ENCODE peak calls at places on chromosome 1, in seven cellular contexts. A is C1 segment of cervical spinal cord; C is activated gamma-delta T cell treated with anti-CD3 and anti-CD28 coated beads, Interleukin-2, amount 50 U/mL, for 16 hours; S is A549; E is DMS 273 treated with DMSO at 0.1 percent for 48 hours; O is GM12864; M is neural crest cell. X is an unnamed sample.

GRCh38 chr1:44060830-44061267 is 29.6 kb upstream of the SLC6A9 start:
- DNase-seq in A (no peak), C (no peak), S (no peak), E (no peak), O (no peak), M (no peak), X (no peak)

GRCh38 chr1:51019811-51020210 is 49.8 kb downstream of the CDKN2C start:
- DNase-seq in A (no peak), C (no peak), S (no peak), E (no peak), O (no peak), M (no peak), X (no peak)

GRCh38 chr1:109613396-109614147 is 5.8 kb downstream of the GNAT2 start:
- DNase-seq in A (no peak), C (no peak), S (no peak), E (no peak), O (no peak), M (no peak), X (no peak)

GRCh38 chr1:243233908-243234307 is 21.2 kb downstream of the CEP170 start:
- DNase-seq in A (no peak), C (no peak), S (no peak), E (peak; percentile 84), O (no peak), M (no peak), X (no peak)

GRCh38 chr1:155316922-155317321 is 3.8 kb upstream of the RUSC1 start:
- DNase-seq in A (no peak), C (no peak), S (no peak), E (no peak), O (no peak), M (no peak), X (no peak)

GRCh38 chr1:232222614-232223013 is 407.3 kb downstream of the SIPA1L2 start:
- DNase-seq in A (no peak), C (no peak), S (no peak), E (no peak), O (no peak), M (no peak), X (no peak)

GRCh38 chr1:94617139-94617805 is 75.7 kb upstream of the F3 start:
- DNase-seq in A (no peak), C (no peak), S (no peak), E (no peak), O (no peak), M (no peak), X (no peak)

GRCh38 chr1:115727706-115728249 is 40.7 kb downstream of the CASQ2 start:
- DNase-seq in A (no peak), C (no peak), S (no peak), E (no peak), O (no peak), M (no peak), X (peak; percentile 37)

GRCh38 chr1:95671098-95671497 is 437.1 kb downstream of the RWDD3 start:
- DNase-seq in A (no peak), C (no peak), S (no peak), E (no peak), O (no peak), M (no peak), X (no peak)

GRCh38 chr1:199089393-199090122 is 450.7 kb downstream of the PTPRC start:
- DNase-seq in A (no peak), C (peak; percentile 20), S (no peak), E (no peak), O (peak; percentile 53), M (no peak), X (no peak)

GRCh38 chr1:205440121-205440475 is 15.7 kb downstream of the BLACAT1 start:
- DNase-seq in A (no peak), C (no peak), S (no peak), E (no peak), O (no peak), M (no peak), X (no peak)

GRCh38 chr1:200354243-200354642 is 55.6 kb downstream of the ZNF281 start:
- DNase-seq in A (no peak), C (no peak), S (no peak), E (no peak), O (no peak), M (no peak), X (no peak)

GRCh38 chr1:35345439-35345981 is 77.0 kb downstream of the ZMYM4 start:
- DNase-seq in A (no peak), C (no peak), S (no peak), E (no peak), O (no peak), M (no peak), X (no peak)

GRCh38 chr1:229271448-229272120 is 673 bp downstream of the RAB4A start:
- DNase-seq in A (no peak), C (peak; percentile 18), S (no peak), E (no peak), O (no peak), M (no peak), X (no peak)

GRCh38 chr1:6488602-6489382 is 2.7 kb downstream of the PLEKHG5 start:
- DNase-seq in A (no peak), C (no peak), S (no peak), E (no peak), O (no peak), M (no peak), X (peak; percentile 83)

GRCh38 chr1:183168308-183168707 is 17.8 kb upstream of the LAMC2 start:
- DNase-seq in A (no peak), C (no peak), S (no peak), E (no peak), O (no peak), M (no peak), X (no peak)

GRCh38 chr1:112359961-112360767 is 35.9 kb upstream of the CTTNBP2NL start:
- DNase-seq in A (peak; percentile 17), C (no peak), S (no peak), E (no peak), O (no peak), M (no peak), X (peak; percentile 80)

GRCh38 chr1:160682983-160683886 is 28.4 kb downstream of the CD48 start:
- DNase-seq in A (no peak), C (no peak), S (no peak), E (no peak), O (no peak), M (no peak), X (no peak)

GRCh38 chr1:150925080-150925479 is 1.1 kb upstream of the SETDB1 start:
- DNase-seq in A (no peak), C (no peak), S (no peak), E (no peak), O (no peak), M (no peak), X (peak; percentile 44)

GRCh38 chr1:111290640-111291039 is at the start of gene CHIA:
- DNase-seq in A (no peak), C (no peak), S (no peak), E (peak; percentile 79), O (no peak), M (no peak), X (no peak)

GRCh38 chr1:224340711-224341384 is 10.9 kb upstream of the NVL start:
- DNase-seq in A (no peak), C (peak; percentile 5), S (no peak), E (no peak), O (no peak), M (peak; percentile 27), X (peak; percentile 20)

GRCh38 chr1:33013791-33014190 is 22.9 kb downstream of the AK2 start:
- DNase-seq in A (no peak), C (no peak), S (no peak), E (no peak), O (no peak), M (no peak), X (no peak)

GRCh38 chr1:156749429-156750118 is 1.9 kb downstream of the HDGF start:
- DNase-seq in A (no peak), C (no peak), S (no peak), E (no peak), O (no peak), M (no peak), X (peak; percentile 81)

GRCh38 chr1:113536182-113536780 is 146.0 kb downstream of the MAGI3 start:
- DNase-seq in A (no peak), C (no peak), S (no peak), E (no peak), O (no peak), M (no peak), X (no peak)

GRCh38 chr1:155463865-155464264 is 98.7 kb downstream of the ASH1L start:
- DNase-seq in A (no peak), C (no peak), S (no peak), E (no peak), O (no peak), M (no peak), X (no peak)

X was measured in mucosa of descending colon.